ENCODE peak calls at places on chromosomes 7 and 10, in four cellular contexts. One of them, this sample, is unnamed.

GRCh38 chr10:128324058-128324457 is 197.8 kb upstream of the MKI67 start:
- DNase-seq in mesenteric fat pad: peak
- DNase-seq in foreskin fibroblast: no peak
- DNase-seq in HAP-1: no peak
- DNase-seq in this sample: no peak

GRCh38 chr7:45979275-45980180 is 58.5 kb upstream of the IGFBP3 start:
- DNase-seq in HAP-1: no peak
- DNase-seq in foreskin fibroblast: no peak
- DNase-seq in mesenteric fat pad: no peak
- DNase-seq in this sample: peak

GRCh38 chr7:149456770-149457421 is 4.0 kb downstream of the ZNF777 start:
- DNase-seq in foreskin fibroblast: no peak
- DNase-seq in mesenteric fat pad: peak
- DNase-seq in HAP-1: no peak
- DNase-seq in this sample: no peak

GRCh38 chr10:107054469-107055156 is 109.9 kb downstream of the SORCS1 start:
- DNase-seq in mesenteric fat pad: no peak
- DNase-seq in HAP-1: no peak
- DNase-seq in foreskin fibroblast: no peak
- DNase-seq in this sample: no peak

GRCh38 chr7:80879849-80880248 is 39.0 kb downstream of the SEMA3C start:
- DNase-seq in foreskin fibroblast: peak
- DNase-seq in mesenteric fat pad: no peak
- DNase-seq in HAP-1: no peak
- DNase-seq in this sample: no peak

GRCh38 chr10:78706986-78707500 is 361.7 kb upstream of the ZMIZ1 start:
- DNase-seq in foreskin fibroblast: no peak
- DNase-seq in mesenteric fat pad: no peak
- DNase-seq in HAP-1: no peak
- DNase-seq in this sample: no peak

GRCh38 chr7:70477051-70478010 is 654.6 kb upstream of the GALNT17 start:
- DNase-seq in mesenteric fat pad: no peak
- DNase-seq in foreskin fibroblast: no peak
- DNase-seq in HAP-1: no peak
- DNase-seq in this sample: no peak

GRCh38 chr7:1454471-1455065 is 4.7 kb downstream of the MICALL2 start:
- DNase-seq in HAP-1: no peak
- DNase-seq in foreskin fibroblast: no peak
- DNase-seq in mesenteric fat pad: no peak
- DNase-seq in this sample: no peak

GRCh38 chr7:7330997-7331396 is 148.7 kb downstream of the C1GALT1 start:
- DNase-seq in foreskin fibroblast: no peak
- DNase-seq in HAP-1: no peak
- DNase-seq in mesenteric fat pad: no peak
- DNase-seq in this sample: no peak

GRCh38 chr7:110797656-110798055 is 293.3 kb upstream of the LRRN3 start:
- DNase-seq in foreskin fibroblast: no peak
- DNase-seq in mesenteric fat pad: no peak
- DNase-seq in HAP-1: no peak
- DNase-seq in this sample: no peak

GRCh38 chr10:114174462-114175190 is 623 bp upstream of the CCDC186 start:
- DNase-seq in HAP-1: no peak
- DNase-seq in foreskin fibroblast: peak
- DNase-seq in mesenteric fat pad: no peak
- DNase-seq in this sample: peak

GRCh38 chr7:150334108-150334507 is 7.3 kb downstream of the RARRES2 start:
- DNase-seq in foreskin fibroblast: no peak
- DNase-seq in mesenteric fat pad: peak
- DNase-seq in HAP-1: no peak
- DNase-seq in this sample: no peak

GRCh38 chr7:19772858-19773337 is 519 bp downstream of the TMEM196 start:
- DNase-seq in HAP-1: no peak
- DNase-seq in mesenteric fat pad: no peak
- DNase-seq in foreskin fibroblast: peak
- DNase-seq in this sample: no peak

GRCh38 chr7:26547156-26547555 is 255.5 kb downstream of the SNX10 start:
- DNase-seq in mesenteric fat pad: no peak
- DNase-seq in foreskin fibroblast: no peak
- DNase-seq in HAP-1: no peak
- DNase-seq in this sample: no peak

GRCh38 chr10:30674796-30675195 is 45.2 kb upstream of the LYZL2 start:
- DNase-seq in HAP-1: no peak
- DNase-seq in foreskin fibroblast: no peak
- DNase-seq in mesenteric fat pad: no peak
- DNase-seq in this sample: no peak

This sample was measured in cardiac septum.